ENCODE peak calls at places on chromosomes 7 and 10, in seven cellular contexts. W is pancreas, A is A549, R is foreskin fibroblast, E is uterus, K is tibial artery, J is ovary. F is an unnamed sample.

GRCh38 chr10:35716776-35717175 is 74.7 kb upstream of the FZD8 start:
- DNase-seq in W (no peak), A (no peak), R (no peak), E (no peak), K (no peak), J (no peak), F (no peak)

GRCh38 chr7:132771301-132771730 is 195.0 kb upstream of the PLXNA4 start:
- DNase-seq in W (no peak), A (no peak), R (peak; percentile 65), E (no peak), K (no peak), J (no peak), F (no peak)

GRCh38 chr7:104625956-104626355 is 297.6 kb downstream of the LHFPL3 start:
- DNase-seq in W (no peak), A (no peak), R (no peak), E (no peak), K (no peak), J (no peak), F (no peak)

GRCh38 chr7:48876087-48876486 is 48.3 kb upstream of the CDC14C start:
- DNase-seq in W (no peak), A (no peak), R (no peak), E (no peak), K (no peak), J (no peak), F (no peak)

GRCh38 chr7:51328351-51328801 is 11.8 kb upstream of the COBL start:
- DNase-seq in W (no peak), A (no peak), R (no peak), E (no peak), K (no peak), J (no peak), F (no peak)

GRCh38 chr7:125074141-125074540 is 144.5 kb upstream of the POT1 start:
- DNase-seq in W (no peak), A (no peak), R (no peak), E (no peak), K (no peak), J (no peak), F (no peak)

GRCh38 chr7:79709574-79710409 is 256.3 kb upstream of the MAGI2 start:
- DNase-seq in W (no peak), A (no peak), R (peak; percentile 37), E (no peak), K (no peak), J (no peak), F (no peak)

GRCh38 chr7:102841290-102841689 is 71.5 kb upstream of the LRRC17 start:
- DNase-seq in W (no peak), A (no peak), R (no peak), E (no peak), K (no peak), J (no peak), F (no peak)

GRCh38 chr10:101538481-101538880 is 49.6 kb downstream of the POLL start:
- DNase-seq in W (no peak), A (no peak), R (no peak), E (no peak), K (no peak), J (no peak), F (no peak)

GRCh38 chr7:91320679-91321078 is 56.4 kb downstream of the FZD1 start:
- DNase-seq in W (no peak), A (no peak), R (no peak), E (no peak), K (no peak), J (no peak), F (no peak)

GRCh38 chr10:124134251-124134650 is 40.9 kb upstream of the CHST15 start:
- DNase-seq in W (no peak), A (no peak), R (no peak), E (no peak), K (peak; percentile 60), J (no peak), F (no peak)

GRCh38 chr7:105776068-105776790 is 100.2 kb downstream of the ATXN7L1 start:
- DNase-seq in W (no peak), A (peak; percentile 67), R (peak; percentile 100), E (peak; percentile 65), K (peak; percentile 74), J (peak; percentile 80), F (peak; percentile 5)

GRCh38 chr10:102065561-102066420 is 642 bp downstream of the HPS6 start:
- DNase-seq in W (peak; percentile 73), A (peak; percentile 38), R (peak; percentile 64), E (no peak), K (peak; percentile 71), J (peak; percentile 59), F (peak; percentile 43)

GRCh38 chr7:142876991-142877910 is 8.3 kb downstream of the TRPV6 start:
- DNase-seq in W (peak; percentile 32), A (no peak), R (no peak), E (no peak), K (peak; percentile 45), J (no peak), F (no peak)

GRCh38 chr7:114530074-114530611 is 115.5 kb downstream of the FOXP2 start:
- DNase-seq in W (no peak), A (no peak), R (peak; percentile 68), E (no peak), K (no peak), J (no peak), F (no peak)

GRCh38 chr10:122474145-122474739 is 12.9 kb downstream of the HTRA1 start:
- DNase-seq in W (no peak), A (no peak), R (no peak), E (peak; percentile 61), K (peak; percentile 66), J (peak; percentile 59), F (no peak)

GRCh38 chr7:882336-883028 is 6.1 kb downstream of the GET4 start:
- DNase-seq in W (peak; percentile 57), A (no peak), R (no peak), E (no peak), K (no peak), J (no peak), F (no peak)

GRCh38 chr7:885261-885892 is 9.0 kb downstream of the GET4 start:
- DNase-seq in W (peak; percentile 58), A (no peak), R (no peak), E (no peak), K (no peak), J (no peak), F (no peak)

GRCh38 chr7:884191-885003 is 8.0 kb downstream of the GET4 start:
- DNase-seq in W (peak; percentile 73), A (no peak), R (no peak), E (no peak), K (no peak), J (no peak), F (no peak)

GRCh38 chr7:881441-882234 is 5.3 kb downstream of the GET4 start:
- DNase-seq in W (peak; percentile 24), A (no peak), R (no peak), E (no peak), K (no peak), J (no peak), F (no peak)

DNA sequence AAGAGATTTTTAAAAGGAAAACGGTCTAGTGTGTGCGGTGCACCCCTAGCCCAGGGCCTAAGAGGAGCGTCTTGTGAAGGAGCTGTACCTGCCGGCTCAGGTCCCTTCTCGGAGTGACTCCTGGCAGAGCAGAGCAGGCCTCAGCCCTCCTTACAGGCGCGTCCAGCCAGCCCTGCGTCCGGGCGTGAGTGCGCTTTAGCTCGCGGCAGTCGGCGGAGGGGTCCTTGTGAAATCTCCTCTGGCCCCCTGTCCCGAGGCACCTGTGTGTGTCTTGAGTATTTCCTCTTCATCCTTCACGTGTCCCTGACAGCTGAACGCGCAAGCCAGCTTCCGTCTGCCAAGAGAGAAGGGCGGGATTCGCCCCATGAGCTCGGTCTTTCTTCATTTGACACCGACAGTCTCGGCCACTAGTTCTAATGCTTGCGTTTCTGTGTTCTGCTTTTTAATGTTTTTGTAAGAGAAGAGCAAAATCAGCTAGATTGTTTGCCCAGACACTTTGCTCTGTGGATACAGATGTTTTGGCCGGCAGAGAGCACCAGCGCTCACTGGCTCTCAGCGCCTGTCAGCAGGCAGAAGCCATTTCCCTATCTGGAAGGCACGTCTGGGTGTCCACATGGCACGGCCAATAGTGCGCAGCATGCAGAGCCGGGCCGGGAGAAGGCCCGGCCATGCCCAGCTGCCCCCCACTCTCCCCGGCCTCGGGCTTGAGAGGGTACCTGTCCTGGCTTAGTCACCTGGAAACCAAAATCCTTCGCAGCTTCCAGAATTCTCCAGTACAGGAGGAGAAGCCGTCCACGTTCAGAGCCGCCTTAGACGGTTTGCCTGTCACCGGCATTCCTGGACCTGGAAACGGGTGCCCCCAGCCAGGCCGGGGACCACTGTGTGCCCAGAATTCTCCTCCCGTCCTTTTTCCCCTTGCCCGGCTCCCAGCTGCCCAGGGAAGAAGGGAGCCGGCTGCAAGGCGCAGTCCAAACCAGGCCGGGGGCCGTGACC is 7.0 kb downstream of the GET4 start:
- DNase-seq in W (peak; percentile 59), A (no peak), R (peak; percentile 35), E (no peak), K (no peak), J (peak; percentile 47), F (peak; percentile 43)
- TF ChIP-seq CTCF in W (no peak), A (no peak), R (no peak), E (no peak), K (no peak), J (no peak), F (no peak)

DNA sequence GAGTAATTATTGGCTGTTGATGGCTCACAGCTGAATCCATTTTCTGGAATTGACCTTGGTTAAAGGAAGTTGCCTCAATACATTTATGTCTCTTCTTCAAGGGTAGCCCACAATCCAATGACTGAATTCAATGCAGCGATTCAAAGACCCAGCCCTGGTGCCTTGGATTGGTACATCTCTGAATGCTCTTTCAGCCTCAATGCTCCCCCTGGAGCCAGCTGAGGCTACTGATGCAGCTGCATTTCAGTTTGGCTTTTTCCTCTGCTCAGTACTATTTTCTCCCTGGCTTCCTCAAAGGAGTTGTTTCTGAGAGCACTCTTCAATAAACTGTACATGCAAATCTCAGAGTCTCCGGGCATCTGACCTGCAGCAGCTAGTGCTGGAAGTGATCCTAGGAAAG is 633 bp upstream of the EBLN1 start:
- DNase-seq in W (no peak), A (no peak), R (no peak), E (no peak), K (no peak), J (no peak), F (no peak)
- TF ChIP-seq CTCF in W (no peak), A (no peak), R (no peak), E (no peak), K (no peak), J (no peak), F (no peak)

GRCh38 chr10:62163024-62163423 is 105.6 kb downstream of the RTKN2 start:
- DNase-seq in W (no peak), A (no peak), R (no peak), E (no peak), K (no peak), J (no peak), F (no peak)
- TF ChIP-seq CTCF in W (no peak), A (no peak), R (no peak), E (no peak), K (no peak), J (no peak), F (no peak)

GRCh38 chr10:132788831-132789219 is 2.9 kb upstream of the NKX6-2 start:
- DNase-seq in W (no peak), A (no peak), R (no peak), E (no peak), K (no peak), J (no peak), F (no peak)

GRCh38 chr10:132786529-132787252 is 744 bp upstream of the NKX6-2 start:
- DNase-seq in W (no peak), A (no peak), R (no peak), E (no peak), K (no peak), J (no peak), F (no peak)

GRCh38 chr10:132787253-132788179 is 1.6 kb upstream of the NKX6-2 start:
- DNase-seq in W (no peak), A (peak; percentile 43), R (no peak), E (no peak), K (no peak), J (no peak), F (no peak)

GRCh38 chr10:132789659-132790148 is 3.8 kb upstream of the NKX6-2 start:
- DNase-seq in W (no peak), A (no peak), R (no peak), E (no peak), K (no peak), J (no peak), F (no peak)

GRCh38 chr10:132788180-132788830 is 2.4 kb upstream of the NKX6-2 start:
- DNase-seq in W (no peak), A (peak; percentile 40), R (peak; percentile 68), E (no peak), K (no peak), J (no peak), F (peak; percentile 19)
- TF ChIP-seq CTCF in W (no peak), A (peak; percentile 16), R (peak; percentile 24), E (no peak), K (no peak), J (no peak), F (no peak)